ENCODE peak calls at places on chromosomes 12 and 14, in ten cellular contexts. V is CD4-positive, alpha-beta T cell; A is CD8-positive, alpha-beta T cell; K is T-cell; X is A549; C is activated T-helper 17 cell treated with anti-CD3 and anti-CD28 coated beads, Interleukin-2, amount 50 U/mL, for 72 hours; M is gastrocnemius medialis; B is aorta; N is effector memory CD8-positive, alpha-beta T cell; I is upper lobe of right lung. H is an unnamed sample.

GRCh38 chr12:50042693-50043092 is 14.7 kb upstream of the ASIC1 start:
- ATAC-seq in V (no peak), A (no peak), K (no peak), X (no peak), C (peak; percentile 74), M (no peak), B (no peak), N (no peak), I (no peak), H (no peak)

GRCh38 chr14:93072659-93073365 is 42.9 kb downstream of the ITPK1 start:
- ATAC-seq in V (no peak), A (no peak), K (no peak), X (no peak), C (no peak), M (no peak), B (no peak), N (peak; percentile 43), I (no peak), H (no peak)

GRCh38 chr12:110733089-110733715 is 9.5 kb downstream of the PPP1CC start:
- ATAC-seq in V (no peak), A (no peak), K (no peak), X (no peak), C (no peak), M (peak; percentile 30), B (no peak), N (no peak), I (no peak), H (no peak)

GRCh38 chr12:106154781-106155273 is 16.1 kb upstream of the NUAK1 start:
- ATAC-seq in V (no peak), A (no peak), K (no peak), X (no peak), C (no peak), M (peak; percentile 80), B (no peak), N (no peak), I (no peak), H (no peak)

GRCh38 chr14:21038416-21039058 is 3.6 kb upstream of the RNASE7 start:
- ATAC-seq in V (no peak), A (no peak), K (no peak), X (no peak), C (no peak), M (peak; percentile 29), B (peak; percentile 23), N (no peak), I (no peak), H (no peak)

GRCh38 chr14:93582516-93582915 is 151.8 kb downstream of the UNC79 start:
- ATAC-seq in V (no peak), A (no peak), K (no peak), X (no peak), C (no peak), M (no peak), B (no peak), N (no peak), I (no peak), H (no peak)

GRCh38 chr12:93870020-93870795 is 193.0 kb downstream of the CRADD start:
- ATAC-seq in V (no peak), A (no peak), K (no peak), X (no peak), C (no peak), M (no peak), B (peak; percentile 77), N (no peak), I (no peak), H (no peak)

GRCh38 chr12:110546339-110546738 is 36.8 kb downstream of the PPTC7 start:
- ATAC-seq in V (no peak), A (no peak), K (no peak), X (peak; percentile 60), C (no peak), M (peak; percentile 36), B (no peak), N (no peak), I (no peak), H (peak; percentile 44)

GRCh38 chr12:131137836-131138637 is 184.3 kb downstream of the ADGRD1 start:
- ATAC-seq in V (no peak), A (no peak), K (no peak), X (peak; percentile 81), C (no peak), M (no peak), B (no peak), N (no peak), I (no peak), H (peak; percentile 62)

GRCh38 chr12:50241178-50241577 is 42.1 kb downstream of the LIMA1 start:
- ATAC-seq in V (no peak), A (no peak), K (no peak), X (peak; percentile 75), C (no peak), M (no peak), B (no peak), N (no peak), I (peak; percentile 67), H (no peak)

GRCh38 chr12:55982319-55982936 is 8.6 kb downstream of the RAB5B start:
- ATAC-seq in V (no peak), A (no peak), K (no peak), X (no peak), C (no peak), M (no peak), B (no peak), N (no peak), I (peak; percentile 77), H (no peak)

GRCh38 chr12:113002155-113002554 is 23.8 kb downstream of the OAS2 start:
- ATAC-seq in V (no peak), A (no peak), K (no peak), X (peak; percentile 68), C (no peak), M (no peak), B (no peak), N (no peak), I (no peak), H (no peak)

GRCh38 chr12:98042668-98043067 is 472.7 kb upstream of the TMPO start:
- ATAC-seq in V (no peak), A (no peak), K (no peak), X (no peak), C (no peak), M (no peak), B (no peak), N (no peak), I (no peak), H (no peak)

GRCh38 chr14:65933400-65934068 is 521.0 kb downstream of the FUT8 start:
- ATAC-seq in V (no peak), A (no peak), K (no peak), X (no peak), C (no peak), M (no peak), B (peak; percentile 48), N (no peak), I (no peak), H (no peak)

GRCh38 chr12:480831-481230 is 21.1 kb downstream of the B4GALNT3 start:
- ATAC-seq in V (no peak), A (no peak), K (no peak), X (no peak), C (no peak), M (no peak), B (peak; percentile 83), N (no peak), I (peak; percentile 10), H (no peak)

GRCh38 chr12:104320627-104321024 is 17.1 kb downstream of the EID3 start:
- ATAC-seq in V (no peak), A (no peak), K (no peak), X (no peak), C (no peak), M (no peak), B (no peak), N (no peak), I (no peak), H (no peak)

GRCh38 chr14:67010602-67011001 is 178.6 kb upstream of the GARIN2 start:
- ATAC-seq in V (no peak), A (no peak), K (no peak), X (no peak), C (no peak), M (no peak), B (no peak), N (no peak), I (no peak), H (no peak)

GRCh38 chr14:99915305-99916090 is 122.3 kb downstream of the EML1 start:
- ATAC-seq in V (no peak), A (no peak), K (no peak), X (no peak), C (no peak), M (no peak), B (no peak), N (no peak), I (no peak), H (peak; percentile 70)

GRCh38 chr14:95220663-95221231 is 63.4 kb upstream of the DICER1 start:
- ATAC-seq in V (no peak), A (no peak), K (no peak), X (no peak), C (no peak), M (no peak), B (no peak), N (no peak), I (no peak), H (no peak)

GRCh38 chr14:64826845-64827244 is 52.9 kb downstream of the SPTB start:
- ATAC-seq in V (no peak), A (no peak), K (no peak), X (no peak), C (no peak), M (peak; percentile 73), B (no peak), N (no peak), I (peak; percentile 77), H (no peak)

GRCh38 chr14:71932229-71932951 is at the start of gene RGS6:
- ATAC-seq in V (no peak), A (no peak), K (peak; percentile 23), X (peak; percentile 88), C (peak; percentile 53), M (no peak), B (no peak), N (no peak), I (peak; percentile 98), H (peak; percentile 98)

GRCh38 chr12:98399532-98399931 is 115.9 kb upstream of the TMPO start:
- ATAC-seq in V (peak; percentile 45), A (peak; percentile 61), K (peak; percentile 69), X (peak; percentile 64), C (peak; percentile 82), M (no peak), B (no peak), N (peak; percentile 70), I (peak; percentile 37), H (peak; percentile 34)

H was measured in esophagus mucosa.